ENCODE peak calls at places on chromosomes 7 and 10, in ten cellular contexts. E is iPS DF 6.9; T is NB4; L is right lobe of liver; G is ACHN; Q is stimulated activated CD4-positive, alpha-beta T cell treated with anti-CD3 and anti-CD28 coated beads, TNF-alpha, amount 100 ng/mL, for 24 hours; S is activated effector memory CD4-positive, alpha-beta T cell treated with anti-CD3 and anti-CD28 coated beads, Interleukin-2, amount 50 U/mL, for 16 hours; M is stimulated activated CD8-positive, alpha-beta memory T cell treated with anti-CD3 and anti-CD28 coated beads, Interleukin-7, amount 100 ng/mL, for 4 hours; I is NCI-H1930; D is fibroblast of mammary gland. A is an unnamed sample.

GRCh38 chr7:98049034-98049433 is 57.6 kb upstream of the LMTK2 start:
- DNase-seq in E (peak), T (no peak), L (no peak), G (no peak), Q (no peak), S (no peak), M (no peak), I (no peak), D (no peak), A (no peak)

GRCh38 chr10:74145133-74145532 is 5.5 kb downstream of the AP3M1 start:
- DNase-seq in E (no peak), T (no peak), L (no peak), G (peak), Q (no peak), S (no peak), M (no peak), I (no peak), D (peak), A (no peak)

GRCh38 chr7:113774182-113774807 is 144.5 kb downstream of the PPP1R3A start:
- DNase-seq in E (no peak), T (peak), L (no peak), G (peak), Q (no peak), S (no peak), M (no peak), I (peak), D (peak), A (no peak)

GRCh38 chr7:47435889-47436312 is 146.0 kb downstream of the TNS3 start:
- DNase-seq in E (peak), T (peak), L (no peak), G (peak), Q (no peak), S (no peak), M (no peak), I (no peak), D (peak), A (no peak)

GRCh38 chr10:47049056-47049851 is 138.0 kb downstream of the PTPN20 start:
- DNase-seq in E (no peak), T (no peak), L (peak), G (no peak), Q (no peak), S (no peak), M (no peak), I (no peak), D (no peak), A (no peak)

GRCh38 chr7:140005754-140006503 is 56.8 kb downstream of the PARP12 start:
- DNase-seq in E (peak), T (no peak), L (peak), G (peak), Q (no peak), S (peak), M (no peak), I (no peak), D (peak), A (no peak)

GRCh38 chr10:113679463-113680171 is at the start of gene CASP7:
- DNase-seq in E (peak), T (peak), L (peak), G (peak), Q (peak), S (peak), M (peak), I (peak), D (peak), A (peak)

GRCh38 chr7:8131694-8132605 is 130.0 kb downstream of the ICA1 start:
- DNase-seq in E (no peak), T (no peak), L (no peak), G (no peak), Q (no peak), S (no peak), M (no peak), I (no peak), D (no peak), A (no peak)

GRCh38 chr10:126059101-126059826 is 162.9 kb downstream of the FANK1 start:
- DNase-seq in E (no peak), T (no peak), L (no peak), G (no peak), Q (no peak), S (no peak), M (no peak), I (no peak), D (peak), A (no peak)